ENCODE peak calls at places on chromosome 2, in eight cellular contexts. W, T, Q, B, C, M, V and A are unnamed samples.

GRCh38 chr2:10762651-10763460 is 41.4 kb downstream of the ATP6V1C2 start:
- DNase-seq in Q (no peak), C (no peak), W (no peak), T (peak), B (no peak), M (no peak), V (peak), A (no peak)

GRCh38 chr2:99862566-99862965 is 279.8 kb downstream of the AFF3 start:
- DNase-seq in T (no peak), V (no peak), Q (no peak), M (no peak), B (no peak), W (no peak), C (no peak), A (no peak)

GRCh38 chr2:172906401-172906811 is 169.2 kb upstream of the MAP3K20 start:
- DNase-seq in W (no peak), T (peak), Q (no peak), M (no peak), C (no peak), B (no peak), V (no peak), A (no peak)

GRCh38 chr2:56008661-56009411 is 85.3 kb upstream of the EFEMP1 start:
- DNase-seq in W (peak), V (peak), Q (peak), C (peak), M (peak), T (peak), B (no peak), A (peak)

GRCh38 chr2:181025004-181025403 is 44.6 kb downstream of the UBE2E3 start:
- DNase-seq in C (no peak), B (no peak), M (peak), V (no peak), Q (no peak), W (no peak), T (no peak), A (no peak)

GRCh38 chr2:168244318-168244717 is 3.1 kb downstream of the STK39 start:
- DNase-seq in V (peak), Q (no peak), C (no peak), T (peak), M (peak), B (peak), W (no peak), A (no peak)

GRCh38 chr2:160411167-160411566 is 82.4 kb downstream of the RBMS1 start:
- DNase-seq in B (peak), V (no peak), M (no peak), W (no peak), C (no peak), T (no peak), Q (peak), A (no peak)

GRCh38 chr2:238159676-238160205 is 971 bp downstream of the ERFE start:
- DNase-seq in M (no peak), Q (no peak), V (peak), B (no peak), W (no peak), C (no peak), T (no peak), A (no peak)

GRCh38 chr2:30488012-30488659 is 41.1 kb downstream of the LCLAT1 start:
- DNase-seq in M (no peak), W (no peak), B (no peak), C (no peak), T (no peak), Q (no peak), V (no peak), A (no peak)

GRCh38 chr2:165863816-165864221 is 69.8 kb upstream of the GALNT3 start:
- DNase-seq in W (no peak), B (no peak), Q (no peak), C (peak), V (no peak), M (peak), T (no peak), A (no peak)

GRCh38 chr2:103959174-103960125 is 894.5 kb upstream of the POU3F3 start:
- DNase-seq in C (peak), V (peak), B (no peak), T (peak), Q (peak), M (no peak), W (peak), A (no peak)

GRCh38 chr2:191846787-191847620 is at the start of gene CAVIN2:
- DNase-seq in V (no peak), Q (peak), W (no peak), C (no peak), B (no peak), M (no peak), T (peak), A (no peak)

GRCh38 chr2:2763998-2764355 is 432.9 kb upstream of the MYT1L start:
- DNase-seq in W (no peak), T (no peak), C (no peak), Q (no peak), B (no peak), V (no peak), M (no peak), A (no peak)

GRCh38 chr2:102186676-102187190 is at the start of gene IL1RL2:
- DNase-seq in Q (peak), T (no peak), W (no peak), C (no peak), B (peak), V (no peak), M (no peak), A (no peak)

GRCh38 chr2:108267117-108267516 is 21.6 kb upstream of the SULT1C2 start:
- DNase-seq in C (no peak), W (no peak), T (no peak), Q (peak), V (no peak), B (no peak), M (no peak), A (peak)

GRCh38 chr2:113175101-113175628 is 1.4 kb downstream of the PSD4 start:
- DNase-seq in W (no peak), T (no peak), Q (peak), C (no peak), B (peak), V (no peak), M (no peak), A (no peak)

GRCh38 chr2:17550907-17551306 is 10.4 kb downstream of the VSNL1 start:
- DNase-seq in C (no peak), W (no peak), B (no peak), V (no peak), T (no peak), M (no peak), Q (no peak), A (no peak)

GRCh38 chr2:152186257-152186656 is 10.7 kb upstream of the STAM2 start:
- DNase-seq in B (no peak), Q (no peak), V (no peak), T (no peak), W (no peak), M (no peak), C (no peak), A (no peak)

GRCh38 chr2:212939777-212940531 is 211.5 kb downstream of the IKZF2 start:
- DNase-seq in B (no peak), M (peak), T (no peak), W (no peak), Q (no peak), C (no peak), V (no peak), A (no peak)

GRCh38 chr2:100408941-100409340 is 8.5 kb downstream of the CHST10 start:
- DNase-seq in B (no peak), M (no peak), V (no peak), W (no peak), C (no peak), T (no peak), Q (no peak), A (no peak)

GRCh38 chr2:213995400-213996105 is 415.3 kb upstream of the VWC2L start:
- DNase-seq in T (no peak), Q (peak), M (no peak), W (no peak), C (no peak), V (no peak), B (no peak), A (peak)

GRCh38 chr2:101114815-101115214 is 36.4 kb downstream of the TBC1D8 start:
- DNase-seq in V (no peak), B (no peak), C (no peak), W (no peak), M (no peak), Q (no peak), T (peak), A (no peak)

GRCh38 chr2:20649586-20650375 is 1.1 kb downstream of the HS1BP3 start:
- DNase-seq in M (no peak), C (no peak), B (no peak), W (no peak), T (no peak), Q (no peak), V (no peak), A (no peak)

GRCh38 chr2:165239230-165239629 is at the start of gene SCN2A:
- DNase-seq in W (peak), C (no peak), Q (peak), M (peak), V (peak), T (no peak), B (no peak), A (peak)

GRCh38 chr2:119366161-119366648 is 429 bp downstream of the C2orf76 start:
- DNase-seq in W (no peak), T (no peak), B (no peak), Q (peak), M (no peak), V (no peak), C (no peak), A (no peak)

GRCh38 chr2:215681799-215682594 is 246.1 kb upstream of the FN1 start:
- DNase-seq in B (no peak), C (no peak), T (no peak), W (no peak), V (no peak), Q (no peak), M (no peak), A (no peak)